ENCODE peak calls at places on chromosomes 12 and 14, in ten cellular contexts. D is SJSA1, H is stomach, U is adrenal gland, I is spleen, R is psoas muscle, P is mesendoderm, X is WERI-Rb-1, V is tibial artery, C is HCT116. W is an unnamed sample.

GRCh38 chr14:31942216-31942841 is 134.8 kb upstream of the ARHGAP5 start:
- DNase-seq in R (no peak), H (no peak), I (no peak), X (no peak), U (no peak), P (peak; percentile 37), V (no peak), C (no peak), D (no peak), W (no peak)

GRCh38 chr12:66538970-66539369 is 139.9 kb downstream of the GRIP1 start:
- DNase-seq in D (no peak), V (no peak), H (no peak), C (no peak), I (no peak), U (no peak), R (no peak), P (peak; percentile 91), X (no peak), W (no peak)

GRCh38 chr14:99257122-99257672 is 14.8 kb downstream of the BCL11B start:
- DNase-seq in R (no peak), X (no peak), C (no peak), V (no peak), U (no peak), D (no peak), I (no peak), H (no peak), P (no peak), W (no peak)

GRCh38 chr12:57299514-57300016 is 48.6 kb upstream of the STAC3 start:
- DNase-seq in D (no peak), U (no peak), C (no peak), H (no peak), V (no peak), R (no peak), P (peak; percentile 3), X (no peak), I (no peak), W (no peak)

GRCh38 chr14:99129211-99129696 is 142.7 kb downstream of the BCL11B start:
- DNase-seq in U (no peak), I (peak; percentile 54), V (peak; percentile 41), R (no peak), D (no peak), P (no peak), C (no peak), X (no peak), H (peak; percentile 14), W (no peak)

GRCh38 chr14:32329690-32330290 is 692 bp downstream of the AKAP6 start:
- DNase-seq in D (no peak), V (no peak), I (no peak), R (no peak), H (no peak), P (no peak), X (no peak), C (no peak), U (no peak), W (no peak)

GRCh38 chr12:130439250-130439649 is 101.6 kb downstream of the PIWIL1 start:
- DNase-seq in C (no peak), P (no peak), R (no peak), V (no peak), X (no peak), H (no peak), D (no peak), U (no peak), I (no peak), W (no peak)

GRCh38 chr12:44465139-44465538 is 411.0 kb downstream of the NELL2 start:
- DNase-seq in H (no peak), D (no peak), C (peak; percentile 3), P (peak; percentile 44), U (no peak), I (no peak), X (no peak), V (no peak), R (no peak), W (peak; percentile 9)

GRCh38 chr14:65686761-65687160 is 274.2 kb downstream of the FUT8 start:
- DNase-seq in R (no peak), U (no peak), D (no peak), X (no peak), C (no peak), H (no peak), P (no peak), V (no peak), I (no peak), W (no peak)

DNA sequence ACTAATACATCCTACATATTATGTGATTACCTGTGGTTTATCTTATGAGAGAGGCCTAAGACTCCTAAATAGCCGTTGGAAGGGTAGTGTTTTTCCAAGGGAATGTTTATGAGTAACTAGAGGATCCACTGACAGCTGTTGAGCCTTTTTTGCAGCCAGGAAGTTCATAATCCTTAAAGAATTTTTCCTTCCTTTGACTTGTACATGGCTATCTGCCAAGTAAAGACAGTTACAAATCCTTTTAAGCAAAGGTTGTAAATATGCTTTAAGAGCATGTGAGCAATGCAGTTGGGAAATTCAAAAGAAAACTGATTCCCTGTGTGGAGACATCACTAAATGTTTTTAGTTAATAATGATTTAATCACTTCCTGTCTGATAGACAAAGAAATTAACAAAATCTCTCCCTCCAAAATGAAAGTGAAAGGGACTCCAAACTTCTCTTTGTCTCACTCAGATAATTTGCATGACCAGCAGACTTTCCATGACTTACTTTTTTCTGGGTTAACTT is 333.8 kb downstream of the PDZRN4 start:
- DNase-seq in C (no peak), P (no peak), V (no peak), U (no peak), X (no peak), H (no peak), I (no peak), D (peak; percentile 78), R (no peak), W (no peak)
- H3K27ac ChIP-seq in C (no peak overlapping the region), P (no peak overlapping the region), V (no peak overlapping the region), U (peak overlapping the region; percentile 3), X (peak overlapping the region; percentile 3), H (peak overlapping the region; percentile 5), I (peak overlapping the region; percentile 30), D (peak overlapping the region; percentile 81), R (peak overlapping the region; percentile 44), W (no peak overlapping the region)

DNA sequence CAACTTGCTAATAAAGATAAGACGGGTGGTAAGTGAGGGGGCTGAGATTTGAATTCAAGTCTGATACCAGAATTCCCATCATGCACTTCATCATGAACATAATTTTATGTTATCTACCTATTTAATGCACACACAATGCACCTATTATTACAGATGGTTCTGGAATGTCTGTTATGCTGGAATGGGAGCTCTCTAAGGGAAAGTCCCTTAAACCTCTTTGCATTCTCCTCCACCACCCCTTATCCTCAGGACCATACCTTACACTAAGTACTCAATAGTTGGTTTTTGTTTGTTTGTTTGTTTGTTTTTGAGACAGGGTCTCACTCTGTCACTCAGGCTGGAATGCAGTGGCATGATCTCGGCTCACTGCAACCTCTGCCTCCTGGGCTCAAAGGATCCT is 7.0 kb upstream of the MSI1 start:
- DNase-seq in X (no peak), P (no peak), H (no peak), I (no peak), R (no peak), C (no peak), D (no peak), V (no peak), U (no peak), W (no peak)
- H3K27ac ChIP-seq in X (no peak overlapping the region), P (no peak overlapping the region), H (no peak overlapping the region), I (no peak overlapping the region), R (no peak overlapping the region), C (no peak overlapping the region), D (no peak overlapping the region), V (no peak overlapping the region), U (no peak overlapping the region), W (no peak overlapping the region)

DNA sequence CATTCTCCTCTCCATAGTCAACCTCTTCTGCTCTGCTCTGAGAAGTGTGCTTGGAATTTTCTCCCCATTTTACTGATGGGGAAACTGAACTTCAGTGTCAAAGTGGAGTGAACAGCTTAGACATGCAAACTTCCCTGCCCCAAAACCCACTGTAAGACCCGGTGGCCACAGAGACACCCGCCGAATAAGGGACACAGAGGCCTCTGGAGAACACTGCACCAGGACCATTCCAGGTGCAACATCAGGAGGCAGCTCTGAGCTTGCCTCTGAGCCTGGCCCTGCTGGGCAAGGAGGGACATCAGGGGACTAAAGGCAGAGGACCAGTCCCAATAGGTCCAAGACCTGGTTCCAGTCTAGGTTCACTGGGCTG is 1.7 kb downstream of the HDAC7 start:
- DNase-seq in R (no peak), X (no peak), H (no peak), C (no peak), D (no peak), V (no peak), U (no peak), I (peak; percentile 74), P (no peak), W (no peak)
- H3K27ac ChIP-seq in R (peak overlapping the region; percentile 91), X (no peak overlapping the region), H (peak overlapping the region; percentile 98), C (peak overlapping the region; percentile 98), D (no peak overlapping the region), V (peak overlapping the region; percentile 99), U (peak overlapping the region; percentile 91), I (peak overlapping the region; percentile 93), P (no peak overlapping the region), W (no peak overlapping the region)

DNA sequence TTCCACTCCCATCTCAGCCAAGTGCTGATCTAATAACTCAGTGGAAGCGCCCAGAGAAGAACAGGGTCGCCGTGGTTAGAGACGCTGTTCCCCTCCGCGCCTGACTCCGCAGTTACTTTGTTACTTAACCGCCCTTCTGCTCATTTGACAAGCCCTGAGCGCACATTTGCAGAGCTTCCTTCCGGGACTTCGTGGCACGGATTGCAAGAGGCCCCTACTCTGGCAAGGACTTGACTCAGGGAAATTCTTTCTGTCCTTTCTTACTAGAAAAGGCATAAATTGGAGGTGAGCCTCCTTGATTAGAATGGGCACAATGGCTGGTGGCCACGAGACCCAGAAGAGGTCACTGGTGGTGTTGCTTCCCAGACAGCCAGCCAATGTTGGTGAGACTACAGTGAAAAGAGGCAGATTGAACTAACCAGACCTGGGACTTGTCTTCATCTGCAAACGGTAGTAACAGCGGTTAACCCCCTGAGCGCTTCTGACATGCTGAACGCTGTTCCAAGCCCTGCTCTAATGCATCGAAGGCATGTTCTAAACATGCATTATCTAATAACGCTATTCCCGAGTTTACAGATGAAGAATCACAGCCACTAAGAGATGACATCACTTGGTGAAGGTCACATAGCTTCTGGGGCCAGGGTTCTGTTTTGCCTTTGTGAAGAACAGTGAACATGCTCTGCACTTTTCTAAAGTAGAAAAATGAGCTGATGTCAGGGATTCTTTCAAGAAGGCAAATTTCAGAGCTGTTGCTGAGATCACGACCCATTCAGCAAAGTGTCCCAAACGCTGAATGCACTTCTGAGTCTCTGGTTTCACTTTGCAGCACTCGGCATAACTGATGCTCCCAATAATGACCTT is 55.8 kb downstream of the FOS start:
- DNase-seq in I (peak; percentile 90), R (peak; percentile 65), P (no peak), X (no peak), D (no peak), C (no peak), V (no peak), H (peak; percentile 42), U (peak; percentile 63), W (no peak)
- H3K27ac ChIP-seq in I (peak overlapping the region; percentile 88), R (peak overlapping the region; percentile 44), P (no peak overlapping the region), X (no peak overlapping the region), D (no peak overlapping the region), C (no peak overlapping the region), V (no peak overlapping the region), H (peak overlapping the region; percentile 55), U (peak overlapping the region; percentile 52), W (no peak overlapping the region)

GRCh38 chr12:93776581-93777018 is 99.4 kb downstream of the CRADD start:
- DNase-seq in H (no peak), V (no peak), I (no peak), D (peak; percentile 48), X (no peak), U (no peak), R (no peak), C (no peak), P (no peak), W (no peak)
- H3K27ac ChIP-seq in H (peak overlapping the region; percentile 71), V (peak overlapping the region; percentile 75), I (peak overlapping the region; percentile 72), D (peak overlapping the region; percentile 89), X (no peak overlapping the region), U (no peak overlapping the region), R (peak overlapping the region; percentile 89), C (no peak overlapping the region), P (no peak overlapping the region), W (no peak overlapping the region)

GRCh38 chr14:33528655-33529054 is 422.2 kb downstream of the EGLN3 start:
- DNase-seq in D (no peak), C (no peak), H (no peak), I (no peak), P (no peak), X (no peak), V (no peak), R (no peak), U (no peak), W (no peak)
- H3K27ac ChIP-seq in D (no peak overlapping the region), C (no peak overlapping the region), H (no peak overlapping the region), I (no peak overlapping the region), P (no peak overlapping the region), X (no peak overlapping the region), V (no peak overlapping the region), R (no peak overlapping the region), U (no peak overlapping the region), W (no peak overlapping the region)